ENCODE peak calls at places on chromosomes 12 and 14, in five cellular contexts. I is astrocyte, V is breast epithelium, N is fibroblast of lung, E is SJSA1. P is an unnamed sample.

GRCh38 chr14:92513204-92513965 is at the start of gene RIN3:
- DNase-seq in I (peak; percentile 52), N (peak; percentile 62), E (peak; percentile 57), V (no peak), P (peak; percentile 59)

GRCh38 chr14:89720741-89721315 is 233.7 kb downstream of the EFCAB11 start:
- DNase-seq in V (no peak), E (peak; percentile 7), I (no peak), N (no peak), P (no peak)

GRCh38 chr12:39402922-39403321 is 40.0 kb downstream of the KIF21A start:
- DNase-seq in E (no peak), N (no peak), I (no peak), V (no peak), P (no peak)

GRCh38 chr14:22418631-22419030 is 170.4 kb downstream of the DAD1 start:
- DNase-seq in I (no peak), N (no peak), V (no peak), E (no peak), P (no peak)

GRCh38 chr12:87671757-87672156 is 357.4 kb downstream of the C12orf50 start:
- DNase-seq in V (no peak), E (no peak), N (no peak), I (peak; percentile 88), P (no peak)

GRCh38 chr12:104655059-104655609 is 198.4 kb downstream of the CHST11 start:
- DNase-seq in E (no peak), I (no peak), V (no peak), N (no peak), P (no peak)

GRCh38 chr12:64566882-64567517 is 43.3 kb upstream of the RASSF3 start:
- DNase-seq in V (no peak), N (no peak), I (no peak), E (no peak), P (no peak)

GRCh38 chr14:77707355-77707723 is 484 bp downstream of the ALKBH1 start:
- DNase-seq in V (no peak), I (peak; percentile 30), N (peak; percentile 60), E (no peak), P (peak; percentile 60)

GRCh38 chr14:89851031-89851430 is 103.5 kb downstream of the EFCAB11 start:
- DNase-seq in E (no peak), I (no peak), V (no peak), N (peak; percentile 17), P (no peak)

DNA sequence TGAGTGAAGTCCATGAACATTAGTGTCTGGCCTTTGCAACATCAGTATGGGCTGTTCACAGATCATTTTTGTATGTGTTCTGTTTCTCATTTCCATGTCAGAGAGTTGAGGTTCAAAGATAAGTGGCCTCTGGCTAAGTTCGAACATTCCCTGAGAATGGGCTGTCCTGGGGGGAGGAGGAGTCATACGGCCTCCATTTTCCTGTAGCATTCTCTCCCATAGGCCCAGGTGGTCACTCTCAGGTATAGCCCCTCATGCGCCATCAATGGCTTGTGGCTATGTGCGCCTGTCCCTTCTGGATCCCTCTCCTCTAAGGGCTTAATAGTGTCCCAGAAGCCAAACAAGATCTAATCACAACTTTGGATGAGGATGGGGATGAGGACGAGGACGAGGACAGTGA is 165.0 kb downstream of the PAX9 start:
- DNase-seq in V (no peak), I (no peak), E (no peak), N (no peak), P (no peak)
- H3K4me3 ChIP-seq in V (no peak overlapping the region), I (no peak overlapping the region), E (no peak overlapping the region), N (no peak overlapping the region), P (no peak overlapping the region)

DNA sequence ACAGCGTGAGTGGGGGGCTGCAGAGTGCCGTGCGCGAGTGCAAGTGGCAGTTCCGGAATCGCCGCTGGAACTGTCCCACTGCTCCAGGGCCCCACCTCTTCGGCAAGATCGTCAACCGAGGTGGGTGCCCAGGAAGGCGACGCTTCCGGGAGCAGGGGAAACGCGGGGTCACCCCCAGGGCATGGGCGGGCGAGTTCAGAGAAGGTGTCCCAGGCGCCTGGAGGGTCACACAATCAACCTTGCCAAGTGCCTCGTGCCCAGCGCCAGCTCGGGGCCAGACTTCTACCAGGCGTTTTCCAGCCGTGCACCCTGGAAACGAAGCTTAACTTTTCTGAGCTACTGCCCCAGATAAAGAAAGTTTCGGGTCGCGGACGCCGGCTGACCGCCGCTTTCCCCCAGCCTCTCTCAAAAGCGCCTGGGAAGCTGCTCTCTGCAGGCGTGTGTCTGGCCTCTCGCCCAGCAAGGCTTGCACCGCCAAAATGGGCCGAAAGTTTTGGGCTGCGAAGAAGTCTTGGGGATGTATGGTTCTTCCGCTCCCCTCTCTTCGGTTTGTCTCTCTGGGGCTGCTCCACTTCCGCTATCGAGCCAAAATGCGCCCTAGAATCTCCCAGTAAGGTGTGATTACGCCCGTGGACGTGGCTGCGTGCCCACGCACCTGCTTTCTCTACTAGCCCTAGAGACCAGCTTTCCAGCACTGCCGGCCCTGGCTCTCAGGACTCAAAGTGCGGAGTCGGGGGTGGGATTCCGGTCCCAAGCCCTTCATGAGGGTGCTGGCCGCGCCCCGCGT is 1.7 kb downstream of the WNT1 start:
- DNase-seq in E (no peak), I (no peak), V (no peak), N (no peak), P (no peak)
- H3K4me3 ChIP-seq in E (no peak overlapping the region), I (no peak overlapping the region), V (peak overlapping the region; percentile 42), N (no peak overlapping the region), P (peak overlapping the region; percentile 28)

DNA sequence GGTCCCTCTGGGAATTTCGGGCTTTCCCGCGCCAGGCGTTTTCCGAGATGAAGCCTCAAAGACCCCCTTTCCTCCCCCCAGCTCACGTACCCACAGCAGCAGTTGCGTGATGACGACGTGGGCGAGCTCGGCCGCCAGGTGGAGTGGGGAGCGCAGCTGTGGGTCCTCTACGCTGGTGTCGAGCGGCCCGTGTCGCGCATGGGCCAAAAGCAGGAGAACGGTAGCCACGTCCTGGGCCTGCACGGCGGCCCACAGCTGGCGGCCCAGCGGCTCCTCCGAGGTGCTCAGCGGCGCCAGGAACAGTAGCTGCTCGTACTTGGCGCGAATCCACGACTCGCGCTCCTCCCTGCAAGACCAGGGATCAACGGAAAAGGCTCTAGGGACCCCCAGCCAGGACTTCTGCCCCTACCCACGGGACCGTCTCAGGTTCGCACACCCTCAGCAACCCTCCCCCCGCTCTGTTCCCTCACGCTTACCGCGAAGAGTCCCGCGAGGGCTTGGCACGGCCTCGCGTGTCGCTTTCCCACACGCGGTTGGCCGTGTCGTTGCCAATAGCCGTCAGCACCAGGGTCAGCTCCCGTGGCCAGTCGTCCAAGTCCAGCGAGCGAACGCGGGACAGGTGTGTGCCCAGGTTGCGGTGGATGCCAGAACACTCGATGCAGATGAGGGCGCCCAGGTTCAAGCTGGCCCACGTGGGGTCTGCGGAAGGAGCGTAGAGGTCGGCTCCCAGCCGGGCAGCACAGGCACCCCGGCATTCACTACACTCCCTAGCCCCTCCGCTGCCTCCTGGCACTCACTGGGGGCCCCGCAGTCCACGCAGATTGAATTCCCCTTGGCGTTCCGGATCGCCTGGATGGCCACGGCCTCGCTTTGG is 11.4 kb downstream of the AGAP2 start:
- DNase-seq in E (peak; percentile 96), V (no peak), N (peak; percentile 52), I (peak; percentile 20), P (no peak)
- H3K4me3 ChIP-seq in E (peak overlapping the region; percentile 77), V (peak overlapping the region; percentile 86), N (peak overlapping the region; percentile 86), I (peak overlapping the region; percentile 85), P (peak overlapping the region; percentile 87)

GRCh38 chr12:15546102-15546701 is 223.9 kb downstream of the PTPRO start:
- DNase-seq in I (no peak), V (no peak), E (no peak), N (no peak), P (peak; percentile 48)
- H3K4me3 ChIP-seq in I (no peak overlapping the region), V (no peak overlapping the region), E (no peak overlapping the region), N (no peak overlapping the region), P (no peak overlapping the region)

GRCh38 chr14:95850429-95850828 is 26.2 kb upstream of the TUNAR start:
- DNase-seq in V (no peak), E (no peak), I (no peak), N (no peak), P (no peak)
- H3K4me3 ChIP-seq in V (no peak overlapping the region), E (no peak overlapping the region), I (no peak overlapping the region), N (no peak overlapping the region), P (no peak overlapping the region)

DNA sequence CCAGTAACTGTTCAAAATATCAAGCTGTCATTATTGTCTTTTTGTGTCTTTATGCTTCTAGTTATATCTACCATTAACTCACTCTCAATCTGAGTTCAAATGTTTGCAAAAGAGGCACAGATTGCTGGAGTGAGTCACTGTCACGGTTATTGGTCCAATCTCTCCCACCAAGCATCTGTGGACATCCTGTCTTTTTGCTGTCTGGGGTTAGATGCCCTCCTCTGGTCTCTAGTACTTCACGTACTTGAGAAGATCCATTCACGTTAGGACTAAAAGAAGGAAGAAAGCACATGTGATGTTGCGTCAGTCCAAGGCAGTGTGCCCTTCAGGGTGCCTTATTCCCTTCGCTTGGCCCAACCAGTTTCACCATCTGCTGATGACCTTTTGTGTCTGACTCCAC is 72.2 kb upstream of the STXBP6 start:
- DNase-seq in V (no peak), I (no peak), E (no peak), N (no peak), P (no peak)
- H3K4me3 ChIP-seq in V (no peak overlapping the region), I (no peak overlapping the region), E (no peak overlapping the region), N (no peak overlapping the region), P (no peak overlapping the region)

GRCh38 chr12:121397521-121397920 is 2.4 kb upstream of the RNF34 start:
- DNase-seq in I (no peak), E (no peak), N (no peak), V (no peak), P (no peak)

GRCh38 chr12:121390856-121391255 is 9.1 kb upstream of the RNF34 start:
- DNase-seq in V (no peak), N (no peak), I (no peak), E (no peak), P (no peak)

GRCh38 chr12:121392325-121392716 is 7.6 kb upstream of the RNF34 start:
- DNase-seq in I (no peak), N (no peak), V (no peak), E (no peak), P (no peak)

GRCh38 chr12:121388421-121388981 is 11.4 kb upstream of the RNF34 start:
- DNase-seq in E (peak; percentile 75), I (peak; percentile 77), V (no peak), N (peak; percentile 15), P (peak; percentile 65)

GRCh38 chr12:121391619-121392324 is 8.1 kb upstream of the RNF34 start:
- DNase-seq in E (no peak), I (peak; percentile 2), N (peak; percentile 59), V (no peak), P (peak; percentile 66)
- H3K4me3 ChIP-seq in E (no peak overlapping the region), I (no peak overlapping the region), N (peak overlapping the region; percentile 25), V (no peak overlapping the region), P (no peak overlapping the region)

GRCh38 chr12:54054442-54055332 is 1.1 kb downstream of the HOXC4 start:
- DNase-seq in I (no peak), N (no peak), V (no peak), E (no peak), P (no peak)
- H3K4me3 ChIP-seq in I (peak overlapping the region; percentile 5), N (peak overlapping the region; percentile 47), V (peak overlapping the region; percentile 66), E (peak overlapping the region; percentile 42), P (peak overlapping the region; percentile 77)

P was measured in fibroblast of the aortic adventitia.